ENCODE peak calls at places on chromosomes 12 and 14, in six cellular contexts. One of them, this sample, is unnamed.

GRCh38 chr12:1132309-1132708 is 141.3 kb downstream of the ERC1 start:
- DNase-seq in dorsolateral prefrontal cortex: no peak
- DNase-seq in tibial artery: no peak
- DNase-seq in AG10803: no peak
- DNase-seq in body of pancreas: no peak
- DNase-seq in right atrium auricular region: no peak
- DNase-seq in this sample: no peak

GRCh38 chr12:51183816-51184215 is 10.9 kb upstream of the TFCP2 start:
- DNase-seq in dorsolateral prefrontal cortex: no peak
- DNase-seq in tibial artery: no peak
- DNase-seq in AG10803: peak
- DNase-seq in body of pancreas: peak
- DNase-seq in right atrium auricular region: no peak
- DNase-seq in this sample: peak

GRCh38 chr14:100773331-100774163 is 46.9 kb downstream of the DLK1 start:
- DNase-seq in dorsolateral prefrontal cortex: no peak
- DNase-seq in tibial artery: peak
- DNase-seq in AG10803: no peak
- DNase-seq in body of pancreas: no peak
- DNase-seq in right atrium auricular region: no peak
- DNase-seq in this sample: no peak

GRCh38 chr12:91183565-91183964 is 948 bp upstream of the DCN start:
- DNase-seq in dorsolateral prefrontal cortex: no peak
- DNase-seq in tibial artery: no peak
- DNase-seq in AG10803: no peak
- DNase-seq in body of pancreas: no peak
- DNase-seq in right atrium auricular region: no peak
- DNase-seq in this sample: no peak

GRCh38 chr12:50353869-50354593 is 42.4 kb downstream of the FAM186A start:
- DNase-seq in dorsolateral prefrontal cortex: no peak
- DNase-seq in tibial artery: no peak
- DNase-seq in AG10803: peak
- DNase-seq in body of pancreas: no peak
- DNase-seq in right atrium auricular region: no peak
- DNase-seq in this sample: peak

GRCh38 chr12:104426926-104427546 is 29.7 kb upstream of the CHST11 start:
- DNase-seq in dorsolateral prefrontal cortex: no peak
- DNase-seq in tibial artery: no peak
- DNase-seq in AG10803: peak
- DNase-seq in body of pancreas: no peak
- DNase-seq in right atrium auricular region: no peak
- DNase-seq in this sample: peak

GRCh38 chr12:68794653-68795253 is 13.2 kb upstream of the MDM2 start:
- DNase-seq in dorsolateral prefrontal cortex: no peak
- DNase-seq in tibial artery: no peak
- DNase-seq in AG10803: peak
- DNase-seq in body of pancreas: no peak
- DNase-seq in right atrium auricular region: no peak
- DNase-seq in this sample: peak

GRCh38 chr12:120376416-120376815 is 7.5 kb upstream of the MSI1 start:
- DNase-seq in dorsolateral prefrontal cortex: no peak
- DNase-seq in tibial artery: no peak
- DNase-seq in AG10803: no peak
- DNase-seq in body of pancreas: no peak
- DNase-seq in right atrium auricular region: no peak
- DNase-seq in this sample: no peak

GRCh38 chr14:73802431-73803188 is 49.0 kb upstream of the PTGR2 start:
- DNase-seq in dorsolateral prefrontal cortex: no peak
- DNase-seq in tibial artery: no peak
- DNase-seq in AG10803: no peak
- DNase-seq in body of pancreas: no peak
- DNase-seq in right atrium auricular region: no peak
- DNase-seq in this sample: no peak

GRCh38 chr12:38538319-38538718 is 221.7 kb downstream of the ALG10B start:
- DNase-seq in dorsolateral prefrontal cortex: no peak
- DNase-seq in tibial artery: no peak
- DNase-seq in AG10803: no peak
- DNase-seq in body of pancreas: no peak
- DNase-seq in right atrium auricular region: no peak
- DNase-seq in this sample: no peak

GRCh38 chr14:32473476-32473875 is 144.4 kb downstream of the AKAP6 start:
- DNase-seq in dorsolateral prefrontal cortex: no peak
- DNase-seq in tibial artery: no peak
- DNase-seq in AG10803: peak
- DNase-seq in body of pancreas: peak
- DNase-seq in right atrium auricular region: peak
- DNase-seq in this sample: no peak

GRCh38 chr12:128059621-128060370 is 207.2 kb upstream of the TMEM132C start:
- DNase-seq in dorsolateral prefrontal cortex: no peak
- DNase-seq in tibial artery: no peak
- DNase-seq in AG10803: no peak
- DNase-seq in body of pancreas: no peak
- DNase-seq in right atrium auricular region: no peak
- DNase-seq in this sample: no peak

GRCh38 chr12:87425942-87426554 is 603.2 kb downstream of the C12orf50 start:
- DNase-seq in dorsolateral prefrontal cortex: no peak
- DNase-seq in tibial artery: no peak
- DNase-seq in AG10803: no peak
- DNase-seq in body of pancreas: no peak
- DNase-seq in right atrium auricular region: no peak
- DNase-seq in this sample: no peak

GRCh38 chr12:87086118-87086891 is 830.1 kb upstream of the MGAT4C start:
- DNase-seq in dorsolateral prefrontal cortex: no peak
- DNase-seq in tibial artery: no peak
- DNase-seq in AG10803: no peak
- DNase-seq in body of pancreas: no peak
- DNase-seq in right atrium auricular region: no peak
- DNase-seq in this sample: peak

GRCh38 chr14:93789366-93790130 is 1.3 kb upstream of the PRIMA1 start:
- DNase-seq in dorsolateral prefrontal cortex: no peak
- DNase-seq in tibial artery: no peak
- DNase-seq in AG10803: no peak
- DNase-seq in body of pancreas: no peak
- DNase-seq in right atrium auricular region: no peak
- DNase-seq in this sample: no peak

GRCh38 chr12:116783503-116784237 is 45.6 kb downstream of the RNFT2 start:
- DNase-seq in dorsolateral prefrontal cortex: no peak
- DNase-seq in tibial artery: no peak
- DNase-seq in AG10803: no peak
- DNase-seq in body of pancreas: no peak
- DNase-seq in right atrium auricular region: no peak
- DNase-seq in this sample: no peak

GRCh38 chr14:38089123-38089522 is 118.6 kb upstream of the SSTR1 start:
- DNase-seq in dorsolateral prefrontal cortex: no peak
- DNase-seq in tibial artery: no peak
- DNase-seq in AG10803: no peak
- DNase-seq in body of pancreas: no peak
- DNase-seq in right atrium auricular region: no peak
- DNase-seq in this sample: no peak

GRCh38 chr14:61670576-61670975 is 24.7 kb upstream of the HIF1A start:
- DNase-seq in dorsolateral prefrontal cortex: no peak
- DNase-seq in tibial artery: no peak
- DNase-seq in AG10803: no peak
- DNase-seq in body of pancreas: no peak
- DNase-seq in right atrium auricular region: no peak
- DNase-seq in this sample: no peak

GRCh38 chr14:38868415-38869290 is 234.4 kb downstream of the SEC23A start:
- DNase-seq in dorsolateral prefrontal cortex: no peak
- DNase-seq in tibial artery: no peak
- DNase-seq in AG10803: no peak
- DNase-seq in body of pancreas: peak
- DNase-seq in right atrium auricular region: no peak
- DNase-seq in this sample: no peak

GRCh38 chr12:71719647-71720370 is 33.9 kb downstream of the TMEM19 start:
- DNase-seq in dorsolateral prefrontal cortex: no peak
- DNase-seq in tibial artery: no peak
- DNase-seq in AG10803: no peak
- DNase-seq in body of pancreas: no peak
- DNase-seq in right atrium auricular region: no peak
- DNase-seq in this sample: no peak

GRCh38 chr14:39880106-39880695 is 448.0 kb upstream of the FBXO33 start:
- DNase-seq in dorsolateral prefrontal cortex: no peak
- DNase-seq in tibial artery: no peak
- DNase-seq in AG10803: no peak
- DNase-seq in body of pancreas: no peak
- DNase-seq in right atrium auricular region: no peak
- DNase-seq in this sample: no peak

GRCh38 chr14:69288956-69289705 is 29.2 kb downstream of the GALNT16 start:
- DNase-seq in dorsolateral prefrontal cortex: no peak
- DNase-seq in tibial artery: peak
- DNase-seq in AG10803: peak
- DNase-seq in body of pancreas: no peak
- DNase-seq in right atrium auricular region: peak
- DNase-seq in this sample: no peak

GRCh38 chr14:69289811-69290520 is 30.0 kb downstream of the GALNT16 start:
- DNase-seq in dorsolateral prefrontal cortex: no peak
- DNase-seq in tibial artery: peak
- DNase-seq in AG10803: peak
- DNase-seq in body of pancreas: no peak
- DNase-seq in right atrium auricular region: peak
- DNase-seq in this sample: no peak

GRCh38 chr14:69285661-69286255 is 25.8 kb downstream of the GALNT16 start:
- DNase-seq in dorsolateral prefrontal cortex: no peak
- DNase-seq in tibial artery: peak
- DNase-seq in AG10803: no peak
- DNase-seq in body of pancreas: no peak
- DNase-seq in right atrium auricular region: peak
- DNase-seq in this sample: no peak

GRCh38 chr14:69287096-69287991 is 27.4 kb downstream of the GALNT16 start:
- DNase-seq in dorsolateral prefrontal cortex: no peak
- DNase-seq in tibial artery: peak
- DNase-seq in AG10803: no peak
- DNase-seq in body of pancreas: no peak
- DNase-seq in right atrium auricular region: peak
- DNase-seq in this sample: no peak

DNA sequence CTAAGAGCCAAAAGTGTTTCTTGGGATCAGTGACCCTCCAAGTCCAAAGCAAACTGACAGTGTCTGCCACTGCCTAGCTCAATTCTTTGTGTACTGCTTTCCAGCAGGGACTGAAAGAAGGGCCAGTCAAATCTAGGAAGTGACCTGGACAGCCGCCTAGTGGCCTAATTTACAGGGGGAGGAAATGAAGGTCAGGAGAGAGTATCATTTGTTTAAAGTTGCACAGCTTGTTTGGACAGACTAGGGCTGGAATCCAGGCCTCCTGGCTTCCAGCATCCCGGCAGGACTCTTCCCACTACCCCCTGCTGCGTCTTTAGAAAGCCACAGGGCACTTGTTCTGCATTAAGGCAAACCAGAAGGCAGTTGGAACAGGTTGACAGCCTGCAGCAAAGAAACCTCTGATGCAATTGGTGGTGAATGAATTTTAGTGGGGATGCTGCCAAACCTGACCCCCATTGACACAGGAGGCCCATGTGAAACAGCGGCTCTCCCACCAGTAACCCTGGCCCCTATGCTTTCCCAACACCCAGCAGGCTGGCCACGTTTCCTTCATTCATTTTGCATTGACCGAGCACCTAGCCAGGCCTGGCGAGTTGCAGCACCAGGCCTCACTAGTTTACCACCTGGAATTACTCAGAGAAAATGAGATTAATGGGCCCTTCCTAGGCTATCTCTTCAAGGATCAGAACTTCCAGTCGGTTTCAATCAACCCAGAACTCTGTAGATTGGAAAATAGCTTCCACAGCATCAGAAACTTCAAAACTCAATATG is 28.2 kb downstream of the GALNT16 start:
- DNase-seq in dorsolateral prefrontal cortex: no peak
- DNase-seq in tibial artery: peak
- DNase-seq in AG10803: peak
- DNase-seq in body of pancreas: peak
- DNase-seq in right atrium auricular region: peak
- DNase-seq in this sample: peak
- TF ChIP-seq CTCF in dorsolateral prefrontal cortex: peak
- TF ChIP-seq CTCF in tibial artery: peak
- TF ChIP-seq CTCF in AG10803: peak
- TF ChIP-seq CTCF in body of pancreas: peak
- TF ChIP-seq CTCF in right atrium auricular region: no peak
- TF ChIP-seq CTCF in this sample: peak

GRCh38 chr14:51431741-51432140 is 191.7 kb downstream of the TMX1 start:
- DNase-seq in dorsolateral prefrontal cortex: no peak
- DNase-seq in tibial artery: no peak
- DNase-seq in AG10803: no peak
- DNase-seq in body of pancreas: no peak
- DNase-seq in right atrium auricular region: no peak
- DNase-seq in this sample: no peak

GRCh38 chr14:51430600-51430999 is 190.6 kb downstream of the TMX1 start:
- DNase-seq in dorsolateral prefrontal cortex: no peak
- DNase-seq in tibial artery: no peak
- DNase-seq in AG10803: peak
- DNase-seq in body of pancreas: peak
- DNase-seq in right atrium auricular region: no peak
- DNase-seq in this sample: no peak

GRCh38 chr14:51431033-51431709 is 191.1 kb downstream of the TMX1 start:
- DNase-seq in dorsolateral prefrontal cortex: no peak
- DNase-seq in tibial artery: no peak
- DNase-seq in AG10803: no peak
- DNase-seq in body of pancreas: peak
- DNase-seq in right atrium auricular region: no peak
- DNase-seq in this sample: peak

GRCh38 chr14:51428981-51429380 is 188.9 kb downstream of the TMX1 start:
- DNase-seq in dorsolateral prefrontal cortex: no peak
- DNase-seq in tibial artery: no peak
- DNase-seq in AG10803: no peak
- DNase-seq in body of pancreas: no peak
- DNase-seq in right atrium auricular region: no peak
- DNase-seq in this sample: no peak

GRCh38 chr14:51430079-51430478 is 190.0 kb downstream of the TMX1 start:
- DNase-seq in dorsolateral prefrontal cortex: no peak
- DNase-seq in tibial artery: no peak
- DNase-seq in AG10803: no peak
- DNase-seq in body of pancreas: no peak
- DNase-seq in right atrium auricular region: no peak
- DNase-seq in this sample: no peak
- H3K4me3 ChIP-seq in dorsolateral prefrontal cortex: peak
- H3K4me3 ChIP-seq in tibial artery: no peak
- H3K4me3 ChIP-seq in AG10803: no peak
- H3K4me3 ChIP-seq in body of pancreas: no peak
- H3K4me3 ChIP-seq in right atrium auricular region: no peak
- H3K4me3 ChIP-seq in this sample: no peak

DNA sequence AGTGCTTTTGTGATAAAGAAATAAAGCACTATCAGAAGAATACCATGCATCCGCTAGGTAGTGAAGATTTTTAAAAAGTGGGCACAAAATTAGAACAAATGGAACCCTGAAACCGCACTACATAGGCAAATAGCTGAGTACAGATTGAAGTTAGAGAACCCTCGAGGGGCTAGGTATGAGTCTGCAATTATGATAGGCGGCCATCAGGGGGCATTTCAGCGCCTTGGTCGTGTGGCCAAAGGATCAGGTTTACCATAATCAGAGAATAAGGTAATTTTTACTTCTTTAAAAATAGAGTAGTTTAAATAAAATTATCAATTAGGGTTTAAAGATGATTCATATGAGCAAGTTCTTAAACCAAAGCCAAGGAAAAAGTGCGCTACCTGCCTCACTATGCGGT is 129.8 kb downstream of the TMX1 start:
- DNase-seq in dorsolateral prefrontal cortex: no peak
- DNase-seq in tibial artery: no peak
- DNase-seq in AG10803: no peak
- DNase-seq in body of pancreas: peak
- DNase-seq in right atrium auricular region: no peak
- DNase-seq in this sample: no peak
- TF ChIP-seq CTCF in dorsolateral prefrontal cortex: peak
- TF ChIP-seq CTCF in tibial artery: no peak
- TF ChIP-seq CTCF in AG10803: peak
- TF ChIP-seq CTCF in body of pancreas: peak
- TF ChIP-seq CTCF in right atrium auricular region: no peak
- TF ChIP-seq CTCF in this sample: no peak

GRCh38 chr14:99234982-99235491 is 37.0 kb downstream of the BCL11B start:
- DNase-seq in dorsolateral prefrontal cortex: no peak
- DNase-seq in tibial artery: no peak
- DNase-seq in AG10803: no peak
- DNase-seq in body of pancreas: no peak
- DNase-seq in right atrium auricular region: no peak
- DNase-seq in this sample: no peak
- H3K4me3 ChIP-seq in dorsolateral prefrontal cortex: peak
- H3K4me3 ChIP-seq in tibial artery: no peak
- H3K4me3 ChIP-seq in AG10803: peak
- H3K4me3 ChIP-seq in body of pancreas: no peak
- H3K4me3 ChIP-seq in right atrium auricular region: no peak
- H3K4me3 ChIP-seq in this sample: no peak